ENCODE peak calls at places on chromosome 19, in five cellular contexts. N is tibial artery, Q is GM23338, A is left lung, H is heart right ventricle. M is an unnamed sample.

GRCh38 chr19:1172353-1173159 is 1.5 kb downstream of the SBNO2 start:
- DNase-seq in H (peak), Q (no peak), A (peak), N (peak), M (no peak)

GRCh38 chr19:37333457-37333856 is 37.4 kb upstream of the ZNF527 start:
- DNase-seq in H (no peak), N (no peak), Q (no peak), A (no peak), M (no peak)

GRCh38 chr19:3285647-3286176 is 61.3 kb downstream of the CELF5 start:
- DNase-seq in N (no peak), A (no peak), Q (peak), H (no peak), M (no peak)

GRCh38 chr19:51321799-51322198 is 10.4 kb downstream of the IGLON5 start:
- DNase-seq in Q (no peak), H (no peak), A (no peak), N (no peak), M (no peak)

GRCh38 chr19:10368101-10368803 is 12.1 kb downstream of the TYK2 start:
- DNase-seq in H (no peak), N (no peak), Q (peak), A (no peak), M (no peak)

GRCh38 chr19:2432131-2432848 is 4.9 kb upstream of the TIMM13 start:
- DNase-seq in Q (no peak), N (no peak), A (peak), H (no peak), M (no peak)

GRCh38 chr19:10501971-10502523 is 1.1 kb downstream of the KEAP1 start:
- DNase-seq in A (peak), H (peak), Q (peak), N (peak), M (peak)

GRCh38 chr19:925087-925911 is 536 bp upstream of the ARID3A start:
- DNase-seq in H (peak), A (peak), N (peak), Q (peak), M (peak)

GRCh38 chr19:46717716-46718143 is 816 bp upstream of the PRKD2 start:
- DNase-seq in Q (no peak), N (no peak), A (no peak), H (no peak), M (no peak)

GRCh38 chr19:1799695-1800342 is 12.3 kb downstream of the ATP8B3 start:
- DNase-seq in A (no peak), N (no peak), Q (no peak), H (no peak), M (no peak)

GRCh38 chr19:57241181-57241580 is 749 bp downstream of the ZNF805 start:
- DNase-seq in N (no peak), A (no peak), Q (peak), H (no peak), M (no peak)

GRCh38 chr19:3041756-3042517 is 12.9 kb upstream of the TLE2 start:
- DNase-seq in N (no peak), A (no peak), H (no peak), Q (peak), M (no peak)

GRCh38 chr19:58038688-58039204 is 4.9 kb downstream of the ZSCAN1 start:
- DNase-seq in Q (peak), H (no peak), A (no peak), N (no peak), M (no peak)

GRCh38 chr19:54257116-54257480 is at the start of gene LILRB5:
- DNase-seq in H (no peak), Q (no peak), A (peak), N (no peak), M (no peak)

GRCh38 chr19:51227324-51227723 is 2.4 kb downstream of the CD33 start:
- DNase-seq in Q (no peak), A (no peak), H (no peak), N (no peak), M (no peak)

GRCh38 chr19:45406957-45407375 is 522 bp downstream of the POLR1G start:
- DNase-seq in N (no peak), Q (no peak), A (no peak), H (no peak), M (no peak)

GRCh38 chr19:1513492-1514294 is 874 bp upstream of the ADAMTSL5 start:
- DNase-seq in N (no peak), Q (peak), A (peak), H (peak), M (no peak)

GRCh38 chr19:6064703-6065073 is 45.6 kb downstream of the RFX2 start:
- DNase-seq in Q (no peak), N (no peak), A (no peak), H (no peak), M (no peak)

GRCh38 chr19:38288127-38288855 is 15.8 kb upstream of the C19orf33 start:
- DNase-seq in N (no peak), H (no peak), A (peak), Q (no peak), M (no peak)

GRCh38 chr19:2062770-2063169 is 11.7 kb upstream of the MKNK2 start:
- DNase-seq in A (no peak), Q (no peak), H (no peak), N (no peak), M (no peak)

GRCh38 chr19:18896421-18896841 is 473 bp upstream of the CERS1 start:
- DNase-seq in N (peak), H (no peak), Q (peak), A (peak), M (peak)

GRCh38 chr19:11463391-11463790 is 17.5 kb downstream of the ELAVL3 start:
- DNase-seq in A (no peak), H (no peak), Q (no peak), N (no peak), M (no peak)

GRCh38 chr19:14835011-14835410 is at the start of the genes OR7A5 and OR7C1:
- DNase-seq in Q (peak), H (no peak), A (no peak), N (no peak), M (no peak)

GRCh38 chr19:14826006-14826405 is 9.0 kb downstream of the OR7A5 start:
- DNase-seq in N (no peak), A (no peak), H (no peak), Q (no peak), M (no peak)

GRCh38 chr19:14830702-14831101 is 4.3 kb downstream of the OR7A5 start:
- DNase-seq in Q (no peak), H (no peak), A (no peak), N (no peak), M (no peak)
- H3K27ac ChIP-seq in Q (no peak), H (no peak), A (no peak), N (no peak), M (no peak)

GRCh38 chr19:4390017-4390861 is 10.1 kb downstream of the SH3GL1 start:
- DNase-seq in Q (peak), N (peak), H (no peak), A (peak), M (no peak)
- H3K4me3 ChIP-seq in Q (peak), N (no peak), H (no peak), A (no peak), M (no peak)

GRCh38 chr19:48899781-48900476 is at the start of gene NUCB1:
- DNase-seq in Q (peak), H (peak), N (peak), A (peak), M (peak)
- TF ChIP-seq CTCF in Q (no peak), H (peak), N (peak), A (peak), M (peak)

GRCh38 chr19:55487884-55488687 is at the start of gene SSC5D:
- DNase-seq in N (no peak), H (peak), Q (peak), A (peak), M (no peak)
- H3K27ac ChIP-seq in N (peak), H (peak), Q (peak), A (peak), M (peak)

DNA sequence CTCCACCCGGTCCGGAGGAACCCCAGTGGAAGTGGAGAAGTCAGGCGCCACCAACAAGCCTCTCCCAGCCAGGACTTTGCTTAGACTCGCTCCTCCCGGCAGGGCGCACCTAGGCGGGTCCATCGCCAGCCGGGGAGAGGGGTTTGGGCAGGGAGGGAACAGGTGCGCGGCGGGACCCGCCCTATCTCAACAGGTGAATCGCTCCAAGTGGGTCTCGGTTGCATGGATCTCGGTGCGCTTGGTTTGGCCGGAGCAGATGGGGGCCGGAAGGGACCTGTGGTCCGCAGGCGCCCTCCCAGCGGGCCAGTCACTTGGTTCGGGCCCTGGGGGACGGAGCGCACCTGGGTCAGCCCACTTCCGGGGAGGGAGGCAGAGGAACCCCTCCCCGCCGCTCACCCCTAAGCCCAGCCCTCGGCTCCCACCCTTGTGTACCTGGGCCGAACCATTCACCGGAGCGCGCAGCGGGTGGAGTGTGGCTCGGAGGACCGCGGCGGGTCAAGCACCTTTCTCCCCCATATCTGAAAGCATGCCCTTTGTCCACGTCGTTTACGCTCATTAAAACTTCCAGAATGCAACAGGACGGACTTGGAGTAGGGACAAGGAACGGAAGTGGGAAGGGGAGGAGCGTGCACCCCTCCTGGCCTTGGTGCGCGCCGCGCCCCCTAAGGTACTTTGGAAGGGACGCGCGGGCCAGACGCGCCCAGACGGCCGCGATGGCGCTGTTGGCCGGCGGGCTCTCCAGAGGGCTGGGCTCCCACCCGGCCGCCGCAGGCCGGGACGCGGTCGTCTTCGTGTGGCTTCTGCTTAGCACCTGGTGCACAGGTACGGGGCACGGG is at the start of gene LSR:
- DNase-seq in N (peak), Q (peak), A (peak), H (no peak), M (no peak)
- H3K4me3 ChIP-seq in N (peak), Q (peak), A (peak), H (peak), M (peak)

M was measured in dorsolateral prefrontal cortex.